ENCODE peak calls at places on chromosomes 12 and 14, in five cellular contexts. One of them, this sample, is unnamed.

GRCh38 chr14:32104803-32105202 is 27.7 kb downstream of the ARHGAP5 start:
- DNase-seq in iris pigment epithelial cell: peak
- DNase-seq in RPMI7951: no peak
- DNase-seq in activated CD4-positive, CD25-positive, alpha-beta regulatory T cell: no peak
- DNase-seq in fibroblast of lung: no peak
- DNase-seq in this sample: no peak

GRCh38 chr12:72925716-72926115 is 653.5 kb downstream of the TRHDE start:
- DNase-seq in iris pigment epithelial cell: no peak
- DNase-seq in fibroblast of lung: no peak
- DNase-seq in activated CD4-positive, CD25-positive, alpha-beta regulatory T cell: no peak
- DNase-seq in RPMI7951: no peak
- DNase-seq in this sample: no peak

GRCh38 chr12:49518914-49519573 is 19.8 kb upstream of the KCNH3 start:
- DNase-seq in activated CD4-positive, CD25-positive, alpha-beta regulatory T cell: no peak
- DNase-seq in RPMI7951: peak
- DNase-seq in fibroblast of lung: peak
- DNase-seq in iris pigment epithelial cell: peak
- DNase-seq in this sample: peak

GRCh38 chr12:120903818-120904773 is at the start of gene SPPL3:
- DNase-seq in fibroblast of lung: peak
- DNase-seq in activated CD4-positive, CD25-positive, alpha-beta regulatory T cell: peak
- DNase-seq in iris pigment epithelial cell: peak
- DNase-seq in RPMI7951: peak
- DNase-seq in this sample: peak

GRCh38 chr14:67815573-67816235 is 686 bp downstream of the ZFYVE26 start:
- DNase-seq in fibroblast of lung: peak
- DNase-seq in RPMI7951: peak
- DNase-seq in activated CD4-positive, CD25-positive, alpha-beta regulatory T cell: no peak
- DNase-seq in iris pigment epithelial cell: peak
- DNase-seq in this sample: peak

GRCh38 chr12:110917961-110918360 is 2.4 kb downstream of the MYL2 start:
- DNase-seq in activated CD4-positive, CD25-positive, alpha-beta regulatory T cell: no peak
- DNase-seq in fibroblast of lung: no peak
- DNase-seq in iris pigment epithelial cell: no peak
- DNase-seq in RPMI7951: no peak
- DNase-seq in this sample: no peak

GRCh38 chr14:91924871-91925726 is 22.4 kb downstream of the FBLN5 start:
- DNase-seq in activated CD4-positive, CD25-positive, alpha-beta regulatory T cell: no peak
- DNase-seq in RPMI7951: no peak
- DNase-seq in fibroblast of lung: peak
- DNase-seq in iris pigment epithelial cell: peak
- DNase-seq in this sample: peak

GRCh38 chr14:51654549-51654879 is 2.8 kb downstream of the FRMD6 start:
- DNase-seq in activated CD4-positive, CD25-positive, alpha-beta regulatory T cell: no peak
- DNase-seq in RPMI7951: no peak
- DNase-seq in iris pigment epithelial cell: no peak
- DNase-seq in fibroblast of lung: no peak
- DNase-seq in this sample: no peak

GRCh38 chr12:46266382-46266791 is 2.5 kb downstream of the SLC38A1 start:
- DNase-seq in activated CD4-positive, CD25-positive, alpha-beta regulatory T cell: no peak
- DNase-seq in iris pigment epithelial cell: peak
- DNase-seq in RPMI7951: no peak
- DNase-seq in fibroblast of lung: peak
- DNase-seq in this sample: peak

GRCh38 chr14:96567289-96567899 is 65.2 kb downstream of the PAPOLA start:
- DNase-seq in fibroblast of lung: peak
- DNase-seq in RPMI7951: peak
- DNase-seq in activated CD4-positive, CD25-positive, alpha-beta regulatory T cell: no peak
- DNase-seq in iris pigment epithelial cell: peak
- DNase-seq in this sample: peak

GRCh38 chr14:99879401-99880295 is 86.4 kb downstream of the EML1 start:
- DNase-seq in RPMI7951: peak
- DNase-seq in iris pigment epithelial cell: peak
- DNase-seq in activated CD4-positive, CD25-positive, alpha-beta regulatory T cell: no peak
- DNase-seq in fibroblast of lung: peak
- DNase-seq in this sample: peak

GRCh38 chr14:104436741-104437701 is 142.5 kb upstream of the C14orf180 start:
- DNase-seq in activated CD4-positive, CD25-positive, alpha-beta regulatory T cell: no peak
- DNase-seq in fibroblast of lung: no peak
- DNase-seq in RPMI7951: no peak
- DNase-seq in iris pigment epithelial cell: no peak
- DNase-seq in this sample: no peak

GRCh38 chr12:116924558-116925453 is 14.1 kb downstream of the FBXW8 start:
- DNase-seq in iris pigment epithelial cell: peak
- DNase-seq in fibroblast of lung: peak
- DNase-seq in activated CD4-positive, CD25-positive, alpha-beta regulatory T cell: no peak
- DNase-seq in RPMI7951: peak
- DNase-seq in this sample: peak

GRCh38 chr14:22265319-22266140 is 323.5 kb downstream of the DAD1 start:
- DNase-seq in RPMI7951: no peak
- DNase-seq in activated CD4-positive, CD25-positive, alpha-beta regulatory T cell: no peak
- DNase-seq in fibroblast of lung: no peak
- DNase-seq in iris pigment epithelial cell: peak
- DNase-seq in this sample: peak

GRCh38 chr12:117208206-117208605 is 17.9 kb upstream of the FBXO21 start:
- DNase-seq in iris pigment epithelial cell: no peak
- DNase-seq in activated CD4-positive, CD25-positive, alpha-beta regulatory T cell: no peak
- DNase-seq in RPMI7951: no peak
- DNase-seq in fibroblast of lung: no peak
- DNase-seq in this sample: no peak

GRCh38 chr14:69945347-69945746 is 66.1 kb downstream of the SMOC1 start:
- DNase-seq in iris pigment epithelial cell: no peak
- DNase-seq in activated CD4-positive, CD25-positive, alpha-beta regulatory T cell: no peak
- DNase-seq in RPMI7951: no peak
- DNase-seq in fibroblast of lung: no peak
- DNase-seq in this sample: no peak

GRCh38 chr12:89461649-89462612 is 62.7 kb downstream of the GALNT4 start:
- DNase-seq in activated CD4-positive, CD25-positive, alpha-beta regulatory T cell: no peak
- DNase-seq in RPMI7951: peak
- DNase-seq in fibroblast of lung: peak
- DNase-seq in iris pigment epithelial cell: peak
- DNase-seq in this sample: peak